ENCODE peak calls at places on chromosomes 16 and 17, in five cellular contexts. G is transverse colon, L is endothelial cell of umbilical vein, I is suprapubic skin, K is adrenal gland. U is an unnamed sample.

GRCh38 chr16:48609453-48610023 is 442 bp downstream of the N4BP1 start:
- DNase-seq in G (peak; percentile 61), L (no peak), I (no peak), K (peak; percentile 60), U (no peak)

GRCh38 chr16:66141885-66142284 is 224.6 kb upstream of the CDH5 start:
- DNase-seq in G (no peak), L (no peak), I (no peak), K (no peak), U (no peak)

GRCh38 chr16:69351309-69352027 is at the start of gene TMED6:
- DNase-seq in G (peak; percentile 77), L (no peak), I (no peak), K (no peak), U (peak; percentile 62)

GRCh38 chr17:60941028-60941427 is 263.4 kb downstream of the BCAS3 start:
- DNase-seq in G (peak; percentile 78), L (peak; percentile 60), I (no peak), K (peak; percentile 44), U (peak; percentile 45)

GRCh38 chr16:48583075-48584065 is 26.6 kb downstream of the N4BP1 start:
- DNase-seq in G (no peak), L (no peak), I (no peak), K (no peak), U (no peak)

GRCh38 chr16:85514295-85514600 is 98.9 kb upstream of the GSE1 start:
- DNase-seq in G (peak; percentile 50), L (no peak), I (no peak), K (no peak), U (peak; percentile 93)

GRCh38 chr16:68936729-68937631 is 93.6 kb downstream of the TANGO6 start:
- DNase-seq in G (no peak), L (peak; percentile 38), I (no peak), K (no peak), U (peak; percentile 25)

GRCh38 chr17:67528751-67529436 is 151.8 kb downstream of the PITPNC1 start:
- DNase-seq in G (peak; percentile 71), L (peak; percentile 94), I (peak; percentile 85), K (peak; percentile 95), U (peak; percentile 27)

GRCh38 chr17:42270596-42270995 is 5.6 kb downstream of the STAT5B start:
- DNase-seq in G (no peak), L (no peak), I (no peak), K (peak; percentile 55), U (peak; percentile 71)

GRCh38 chr17:42270175-42270545 is 6.0 kb downstream of the STAT5B start:
- DNase-seq in G (no peak), L (no peak), I (no peak), K (no peak), U (no peak)

GRCh38 chr17:42268236-42268635 is 8.0 kb downstream of the STAT5B start:
- DNase-seq in G (no peak), L (no peak), I (no peak), K (no peak), U (no peak)

GRCh38 chr17:42266462-42266861 is 9.7 kb downstream of the STAT5B start:
- DNase-seq in G (no peak), L (no peak), I (no peak), K (no peak), U (no peak)

DNA sequence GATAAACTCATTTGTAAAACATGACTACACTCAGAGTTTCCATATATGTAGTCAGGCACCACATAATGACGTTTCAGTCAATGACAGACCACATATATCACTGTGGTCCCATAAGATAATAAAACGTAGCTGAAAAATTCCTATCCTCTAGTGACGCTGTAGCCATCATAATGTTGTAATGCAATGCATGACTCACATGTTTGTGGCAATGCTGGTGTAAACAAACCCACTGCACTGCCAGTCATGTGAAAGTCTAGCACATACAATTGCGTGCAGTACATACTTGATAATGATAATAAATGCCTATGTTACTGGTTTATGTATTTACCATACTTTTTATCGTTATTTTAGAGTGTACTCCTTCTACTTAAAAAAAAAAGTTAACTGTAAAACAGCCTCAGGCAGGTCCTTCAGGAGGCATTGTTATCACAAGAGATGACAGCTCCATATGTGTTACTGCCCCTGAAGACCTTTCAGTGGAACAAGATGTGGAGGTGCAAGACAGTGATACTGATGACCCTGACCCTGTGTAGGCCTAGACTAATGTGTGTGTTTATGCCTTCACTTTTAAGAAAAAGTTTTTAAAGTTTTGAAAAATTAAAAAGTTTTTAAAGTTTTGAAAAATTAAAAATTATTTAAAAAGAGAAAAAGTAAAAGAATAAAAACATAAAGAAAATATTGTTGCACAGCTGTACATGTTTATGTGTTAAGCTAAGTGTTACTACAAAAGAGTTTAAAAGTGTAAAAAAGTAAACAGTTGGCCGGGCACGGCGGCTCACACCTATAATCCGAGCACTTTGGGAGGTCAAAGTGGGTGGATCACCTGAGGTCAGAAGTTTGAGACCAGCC is 9.0 kb downstream of the STAT5B start:
- DNase-seq in G (no peak), L (no peak), I (no peak), K (no peak), U (no peak)
- TF ChIP-seq POLR2A in G (no peak), L (no peak), I (no peak), K (no peak), U (no peak)

GRCh38 chr16:4309833-4310266 is 6.0 kb upstream of the GLIS2 start:
- DNase-seq in G (peak; percentile 72), L (peak; percentile 86), I (no peak), K (peak; percentile 78), U (peak; percentile 91)
- TF ChIP-seq CTCF in G (peak; percentile 65), L (peak; percentile 74), I (peak; percentile 34), K (peak; percentile 72), U (no peak)

GRCh38 chr17:75270966-75271232 is at the start of gene MIF4GD:
- DNase-seq in G (no peak), L (no peak), I (no peak), K (no peak), U (no peak)
- TF ChIP-seq POLR2A in G (no peak), L (no peak), I (no peak), K (peak; percentile 62), U (no peak)

DNA sequence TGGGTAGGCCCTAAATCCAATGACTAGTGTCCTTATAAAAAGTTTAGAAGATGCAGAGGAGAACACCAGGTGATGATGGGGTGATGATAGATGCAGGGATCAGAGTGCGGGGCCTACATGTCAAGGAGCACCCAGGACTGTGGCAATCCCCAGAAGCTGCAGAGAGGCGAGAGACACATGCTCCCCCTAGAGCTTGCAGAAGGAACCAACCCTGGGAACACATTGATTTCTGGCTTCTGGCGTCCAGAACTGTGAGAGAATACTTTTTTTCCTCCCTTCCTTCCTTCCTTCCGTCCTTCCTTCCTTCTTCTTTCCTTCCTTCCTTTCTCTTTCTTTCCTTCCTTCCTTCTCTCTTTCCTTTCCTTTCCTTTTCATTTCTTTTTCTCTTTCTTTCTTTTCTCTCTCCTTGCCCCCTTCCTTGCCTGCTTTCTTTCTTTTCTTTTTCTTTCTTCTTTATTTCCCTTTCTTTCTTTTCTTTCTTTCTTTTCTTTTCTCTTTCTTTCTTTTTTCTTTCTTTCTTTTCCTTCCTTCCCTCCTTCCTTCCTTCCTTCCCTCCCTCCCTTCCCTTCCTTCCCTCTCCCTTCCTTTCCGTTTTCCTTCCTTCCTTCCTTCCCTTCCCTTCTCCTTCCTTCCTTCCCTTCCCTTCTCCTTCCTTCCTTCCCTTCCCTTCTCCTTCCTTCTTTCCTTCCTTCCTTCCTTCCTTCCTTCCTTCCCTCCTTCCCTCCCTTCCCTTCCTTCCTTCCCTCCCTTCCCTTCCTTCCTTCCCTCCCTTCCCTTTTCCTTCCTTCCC is 134.3 kb downstream of the HAPSTR1 start:
- DNase-seq in G (no peak), L (no peak), I (no peak), K (no peak), U (no peak)
- TF ChIP-seq CTCF in G (no peak), L (no peak), I (no peak), K (no peak), U (no peak)